ENCODE peak calls at places on chromosomes 12 and 14, in eight cellular contexts. Q is cardiac muscle cell, F is kidney epithelial cell, D is retinal pigment epithelial cell, L is foreskin fibroblast, K is IMR-90, X is mammary epithelial cell, V is ovary. Z is an unnamed sample.

GRCh38 chr12:10243803-10244520 is 31.3 kb downstream of the GABARAPL1 start:
- DNase-seq in Q (no peak), F (no peak), D (no peak), L (no peak), K (no peak), X (no peak), V (no peak), Z (no peak)

GRCh38 chr14:51401272-51401671 is 161.2 kb downstream of the TMX1 start:
- DNase-seq in Q (peak; percentile 52), F (no peak), D (no peak), L (no peak), K (no peak), X (no peak), V (no peak), Z (no peak)

GRCh38 chr12:34394211-34395055 is 372.1 kb downstream of the ALG10 start:
- DNase-seq in Q (no peak), F (no peak), D (no peak), L (no peak), K (no peak), X (no peak), V (peak; percentile 12), Z (peak; percentile 6)

GRCh38 chr12:115017346-115017745 is 333.4 kb upstream of the TBX3 start:
- DNase-seq in Q (no peak), F (no peak), D (no peak), L (peak; percentile 69), K (no peak), X (no peak), V (no peak), Z (no peak)

GRCh38 chr14:34222867-34223266 is 239.2 kb downstream of the SPTSSA start:
- DNase-seq in Q (no peak), F (no peak), D (no peak), L (no peak), K (no peak), X (no peak), V (no peak), Z (no peak)

GRCh38 chr14:67480011-67480410 is 8.5 kb downstream of the TMEM229B start:
- DNase-seq in Q (no peak), F (no peak), D (no peak), L (no peak), K (no peak), X (no peak), V (no peak), Z (no peak)

GRCh38 chr12:90149453-90149852 is 440.8 kb upstream of the ATP2B1 start:
- DNase-seq in Q (no peak), F (no peak), D (no peak), L (no peak), K (no peak), X (no peak), V (no peak), Z (no peak)

GRCh38 chr14:31071151-31071550 is 45.0 kb upstream of the STRN3 start:
- DNase-seq in Q (peak; percentile 7), F (no peak), D (no peak), L (no peak), K (no peak), X (no peak), V (no peak), Z (no peak)

GRCh38 chr12:123379391-123379790 is 4.5 kb upstream of the KMT5A start:
- DNase-seq in Q (no peak), F (no peak), D (no peak), L (no peak), K (no peak), X (peak; percentile 9), V (no peak), Z (no peak)

GRCh38 chr12:57632369-57632897 is 568 bp downstream of the B4GALNT1 start:
- DNase-seq in Q (no peak), F (no peak), D (no peak), L (peak; percentile 33), K (no peak), X (peak; percentile 29), V (no peak), Z (no peak)

GRCh38 chr12:58803893-58804292 is 116.4 kb downstream of the LRIG3 start:
- DNase-seq in Q (peak; percentile 94), F (peak; percentile 80), D (no peak), L (peak; percentile 91), K (peak; percentile 94), X (peak; percentile 80), V (peak; percentile 37), Z (no peak)

GRCh38 chr14:74695406-74695805 is 17.5 kb downstream of the AREL1 start:
- DNase-seq in Q (no peak), F (no peak), D (no peak), L (no peak), K (no peak), X (no peak), V (no peak), Z (no peak)

GRCh38 chr12:113445544-113446176 is 23.5 kb downstream of the SDSL start:
- DNase-seq in Q (peak; percentile 26), F (no peak), D (no peak), L (peak; percentile 16), K (no peak), X (no peak), V (no peak), Z (no peak)

GRCh38 chr12:30047499-30048262 is 263.9 kb upstream of the TMTC1 start:
- DNase-seq in Q (peak; percentile 65), F (no peak), D (peak; percentile 52), L (peak; percentile 83), K (peak; percentile 52), X (peak; percentile 38), V (no peak), Z (no peak)

GRCh38 chr12:52097045-52097666 is 17.7 kb downstream of the SMIM41 start:
- DNase-seq in Q (no peak), F (no peak), D (no peak), L (no peak), K (no peak), X (no peak), V (no peak), Z (no peak)

GRCh38 chr14:72928872-72929271 is 2.6 kb downstream of the DCAF4 start:
- DNase-seq in Q (no peak), F (no peak), D (no peak), L (no peak), K (no peak), X (no peak), V (no peak), Z (no peak)

GRCh38 chr12:131114942-131115584 is 161.4 kb downstream of the ADGRD1 start:
- DNase-seq in Q (peak; percentile 10), F (no peak), D (no peak), L (peak; percentile 47), K (no peak), X (no peak), V (no peak), Z (no peak)

GRCh38 chr12:105596731-105597130 is 266.2 kb downstream of the C12orf75 start:
- DNase-seq in Q (no peak), F (no peak), D (no peak), L (no peak), K (no peak), X (peak; percentile 20), V (no peak), Z (no peak)

GRCh38 chr14:50003213-50004021 is 110.5 kb downstream of the ARF6 start:
- DNase-seq in Q (peak; percentile 70), F (no peak), D (no peak), L (peak; percentile 94), K (peak; percentile 35), X (peak; percentile 78), V (peak; percentile 67), Z (peak; percentile 86)

GRCh38 chr14:94439453-94440057 is 13.0 kb downstream of the SERPINA11 start:
- DNase-seq in Q (no peak), F (no peak), D (no peak), L (no peak), K (no peak), X (no peak), V (no peak), Z (no peak)

GRCh38 chr14:23550827-23551265 is 719 bp downstream of the ZFHX2 start:
- DNase-seq in Q (peak; percentile 15), F (no peak), D (no peak), L (peak; percentile 64), K (peak; percentile 10), X (no peak), V (no peak), Z (peak; percentile 50)

DNA sequence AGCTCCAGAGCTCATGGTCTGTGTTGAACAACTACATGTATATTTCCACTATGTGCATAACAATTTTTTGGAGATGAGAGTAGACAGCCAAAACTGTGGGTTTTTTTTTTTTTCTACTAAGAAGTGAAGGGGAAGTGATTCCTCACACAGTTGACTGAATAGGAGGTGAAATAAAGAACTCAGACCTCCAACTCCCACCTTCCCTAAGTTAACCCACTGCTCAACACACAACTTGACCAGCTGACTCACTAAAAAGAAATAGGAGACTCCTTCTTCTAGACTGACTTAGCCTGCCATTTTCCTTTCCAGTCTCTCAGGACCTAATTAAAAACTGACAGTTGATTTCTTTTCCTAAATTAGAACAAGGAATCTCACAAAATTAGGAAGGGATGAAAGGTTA is 1.7 kb downstream of the M6PR start:
- DNase-seq in Q (no peak), F (no peak), D (no peak), L (no peak), K (no peak), X (no peak), V (no peak), Z (no peak)
- H3K4me3 ChIP-seq in Q (no peak overlapping the region), F (no peak overlapping the region), D (peak overlapping the region; percentile 97), L (peak overlapping the region; percentile 79), K (no peak overlapping the region), X (no peak overlapping the region), V (no peak overlapping the region), Z (peak overlapping the region; percentile 78)

GRCh38 chr12:117227000-117227653 is 36.9 kb upstream of the FBXO21 start:
- DNase-seq in Q (no peak), F (no peak), D (no peak), L (no peak), K (no peak), X (no peak), V (no peak), Z (no peak)
- TF ChIP-seq CTCF in Q (no peak), F (no peak), D (no peak), L (no peak), K (no peak), X (no peak), V (no peak), Z (no peak)

DNA sequence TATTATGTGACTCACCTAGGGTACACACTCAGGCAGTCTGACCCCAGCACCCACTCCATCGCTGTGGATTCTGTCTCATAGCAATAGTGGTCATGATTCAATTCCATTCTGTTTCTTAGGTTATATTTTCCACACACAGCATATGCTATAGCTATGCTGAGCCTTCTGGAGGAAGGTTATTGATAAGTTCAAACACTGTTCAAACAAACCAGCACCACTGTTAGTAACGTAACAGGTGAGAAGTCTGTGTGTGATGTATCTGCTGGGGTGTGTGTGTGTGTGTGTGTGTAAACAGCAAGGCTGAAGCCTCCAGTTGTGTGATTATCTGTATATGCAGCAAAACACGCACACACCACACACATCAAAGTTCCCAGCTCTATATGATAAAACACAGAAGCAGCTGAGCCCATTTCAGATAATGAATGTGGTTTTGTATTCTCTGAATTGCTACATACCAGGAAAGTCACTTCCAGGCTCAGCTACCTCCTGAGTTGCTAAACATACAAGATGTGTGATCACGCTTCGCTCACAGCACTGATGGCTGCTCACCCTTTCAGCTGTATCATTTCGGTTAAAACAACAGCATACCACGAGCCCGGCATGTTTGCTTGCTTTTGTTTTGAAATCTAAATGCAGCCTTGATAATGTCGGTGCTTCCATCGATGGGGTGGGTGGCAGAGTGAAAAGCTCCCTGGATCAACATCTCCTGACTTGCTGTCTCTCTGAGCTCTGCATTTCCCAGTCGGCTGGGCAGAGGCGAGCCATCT is 6.8 kb upstream of the SYNE3 start:
- DNase-seq in Q (peak; percentile 81), F (no peak), D (no peak), L (no peak), K (peak; percentile 55), X (no peak), V (no peak), Z (no peak)
- H3K4me3 ChIP-seq in Q (no peak overlapping the region), F (no peak overlapping the region), D (no peak overlapping the region), L (no peak overlapping the region), K (peak overlapping the region; percentile 3), X (no peak overlapping the region), V (no peak overlapping the region), Z (peak overlapping the region; percentile 41)

GRCh38 chr12:44972746-44973421 is 78.0 kb downstream of the DBX2 start:
- DNase-seq in Q (peak; percentile 11), F (no peak), D (no peak), L (peak; percentile 59), K (no peak), X (peak; percentile 9), V (no peak), Z (no peak)
- TF ChIP-seq CTCF in Q (peak; percentile 49), F (peak; percentile 76), D (peak; percentile 84), L (peak; percentile 54), K (no peak), X (peak; percentile 50), V (no peak), Z (peak; percentile 38)